ENCODE peak calls at places on chromosomes 2 and 18, in five cellular contexts. One of them, this sample, is unnamed.

GRCh38 chr2:168320267-168320666 is 72.9 kb upstream of the STK39 start:
- DNase-seq in heart left ventricle: no peak
- DNase-seq in activated CD8-positive, alpha-beta T cell treated with anti-CD3 and anti-CD28 coated beads for 36 hours: no peak
- DNase-seq in activated CD4-positive, alpha-beta T cell treated with anti-CD3 and anti-CD28 coated beads for 48 hours: no peak
- DNase-seq in breast epithelium: no peak
- DNase-seq in this sample: no peak

GRCh38 chr18:319745-320144 is 51.9 kb upstream of the THOC1 start:
- DNase-seq in heart left ventricle: no peak
- DNase-seq in activated CD8-positive, alpha-beta T cell treated with anti-CD3 and anti-CD28 coated beads for 36 hours: no peak
- DNase-seq in activated CD4-positive, alpha-beta T cell treated with anti-CD3 and anti-CD28 coated beads for 48 hours: no peak
- DNase-seq in breast epithelium: no peak
- DNase-seq in this sample: no peak

GRCh38 chr2:45018033-45018432 is 8.8 kb upstream of the SIX2 start:
- DNase-seq in heart left ventricle: no peak
- DNase-seq in activated CD8-positive, alpha-beta T cell treated with anti-CD3 and anti-CD28 coated beads for 36 hours: no peak
- DNase-seq in activated CD4-positive, alpha-beta T cell treated with anti-CD3 and anti-CD28 coated beads for 48 hours: no peak
- DNase-seq in breast epithelium: no peak
- DNase-seq in this sample: no peak

GRCh38 chr2:196783431-196784094 is 15.9 kb downstream of the GTF3C3 start:
- DNase-seq in heart left ventricle: no peak
- DNase-seq in activated CD8-positive, alpha-beta T cell treated with anti-CD3 and anti-CD28 coated beads for 36 hours: peak
- DNase-seq in activated CD4-positive, alpha-beta T cell treated with anti-CD3 and anti-CD28 coated beads for 48 hours: peak
- DNase-seq in breast epithelium: no peak
- DNase-seq in this sample: peak

GRCh38 chr2:18309188-18309587 is 251.3 kb downstream of the RDH14 start:
- DNase-seq in heart left ventricle: no peak
- DNase-seq in activated CD8-positive, alpha-beta T cell treated with anti-CD3 and anti-CD28 coated beads for 36 hours: no peak
- DNase-seq in activated CD4-positive, alpha-beta T cell treated with anti-CD3 and anti-CD28 coated beads for 48 hours: no peak
- DNase-seq in breast epithelium: no peak
- DNase-seq in this sample: no peak

GRCh38 chr2:69559696-69560482 is 83.7 kb downstream of the AAK1 start:
- DNase-seq in heart left ventricle: no peak
- DNase-seq in activated CD8-positive, alpha-beta T cell treated with anti-CD3 and anti-CD28 coated beads for 36 hours: peak
- DNase-seq in activated CD4-positive, alpha-beta T cell treated with anti-CD3 and anti-CD28 coated beads for 48 hours: no peak
- DNase-seq in breast epithelium: no peak
- DNase-seq in this sample: no peak

GRCh38 chr2:85132834-85133637 is at the start of gene TCF7L1:
- DNase-seq in heart left ventricle: peak
- DNase-seq in activated CD8-positive, alpha-beta T cell treated with anti-CD3 and anti-CD28 coated beads for 36 hours: peak
- DNase-seq in activated CD4-positive, alpha-beta T cell treated with anti-CD3 and anti-CD28 coated beads for 48 hours: peak
- DNase-seq in breast epithelium: peak
- DNase-seq in this sample: peak

GRCh38 chr2:66466435-66466834 is 31.5 kb downstream of the MEIS1 start:
- DNase-seq in heart left ventricle: no peak
- DNase-seq in activated CD8-positive, alpha-beta T cell treated with anti-CD3 and anti-CD28 coated beads for 36 hours: no peak
- DNase-seq in activated CD4-positive, alpha-beta T cell treated with anti-CD3 and anti-CD28 coated beads for 48 hours: no peak
- DNase-seq in breast epithelium: no peak
- DNase-seq in this sample: no peak

GRCh38 chr18:23237524-23238151 is 102.4 kb downstream of the CABLES1 start:
- DNase-seq in heart left ventricle: peak
- DNase-seq in activated CD8-positive, alpha-beta T cell treated with anti-CD3 and anti-CD28 coated beads for 36 hours: peak
- DNase-seq in activated CD4-positive, alpha-beta T cell treated with anti-CD3 and anti-CD28 coated beads for 48 hours: peak
- DNase-seq in breast epithelium: peak
- DNase-seq in this sample: no peak

GRCh38 chr2:227864161-227864756 is 7.2 kb upstream of the DAW1 start:
- DNase-seq in heart left ventricle: no peak
- DNase-seq in activated CD8-positive, alpha-beta T cell treated with anti-CD3 and anti-CD28 coated beads for 36 hours: no peak
- DNase-seq in activated CD4-positive, alpha-beta T cell treated with anti-CD3 and anti-CD28 coated beads for 48 hours: no peak
- DNase-seq in breast epithelium: no peak
- DNase-seq in this sample: peak

GRCh38 chr2:23327897-23328296 is 57.1 kb upstream of the KLHL29 start:
- DNase-seq in heart left ventricle: no peak
- DNase-seq in activated CD8-positive, alpha-beta T cell treated with anti-CD3 and anti-CD28 coated beads for 36 hours: no peak
- DNase-seq in activated CD4-positive, alpha-beta T cell treated with anti-CD3 and anti-CD28 coated beads for 48 hours: no peak
- DNase-seq in breast epithelium: no peak
- DNase-seq in this sample: no peak

GRCh38 chr2:175282300-175282699 is 100.8 kb upstream of the ATP5MC3 start:
- DNase-seq in heart left ventricle: no peak
- DNase-seq in activated CD8-positive, alpha-beta T cell treated with anti-CD3 and anti-CD28 coated beads for 36 hours: no peak
- DNase-seq in activated CD4-positive, alpha-beta T cell treated with anti-CD3 and anti-CD28 coated beads for 48 hours: no peak
- DNase-seq in breast epithelium: no peak
- DNase-seq in this sample: peak

GRCh38 chr2:29834624-29835023 is 86.8 kb downstream of the ALK start:
- DNase-seq in heart left ventricle: no peak
- DNase-seq in activated CD8-positive, alpha-beta T cell treated with anti-CD3 and anti-CD28 coated beads for 36 hours: no peak
- DNase-seq in activated CD4-positive, alpha-beta T cell treated with anti-CD3 and anti-CD28 coated beads for 48 hours: no peak
- DNase-seq in breast epithelium: no peak
- DNase-seq in this sample: no peak

GRCh38 chr2:170806548-170806947 is 10.1 kb upstream of the GAD1 start:
- DNase-seq in heart left ventricle: no peak
- DNase-seq in activated CD8-positive, alpha-beta T cell treated with anti-CD3 and anti-CD28 coated beads for 36 hours: no peak
- DNase-seq in activated CD4-positive, alpha-beta T cell treated with anti-CD3 and anti-CD28 coated beads for 48 hours: no peak
- DNase-seq in breast epithelium: no peak
- DNase-seq in this sample: no peak

GRCh38 chr2:105224444-105224843 is 17.1 kb upstream of the GPR45 start:
- DNase-seq in heart left ventricle: no peak
- DNase-seq in activated CD8-positive, alpha-beta T cell treated with anti-CD3 and anti-CD28 coated beads for 36 hours: no peak
- DNase-seq in activated CD4-positive, alpha-beta T cell treated with anti-CD3 and anti-CD28 coated beads for 48 hours: no peak
- DNase-seq in breast epithelium: no peak
- DNase-seq in this sample: no peak